ENCODE peak calls at places on chromosome 21, in ten cellular contexts. Q, R, T, J, I, U, H, A, F and M are unnamed samples.

GRCh38 chr21:40765771-40766170 is 81.2 kb downstream of the DSCAM start:
- DNase-seq in Q (no peak), R (no peak), T (no peak), J (no peak), I (no peak), U (no peak), H (no peak), A (no peak), F (no peak), M (no peak)

GRCh38 chr21:15140321-15141019 is 75.7 kb upstream of the NRIP1 start:
- DNase-seq in Q (peak; percentile 82), R (no peak), T (no peak), J (no peak), I (no peak), U (peak; percentile 89), H (peak; percentile 3), A (no peak), F (no peak), M (peak; percentile 41)

GRCh38 chr21:31650930-31651329 is 8.6 kb upstream of the SOD1 start:
- DNase-seq in Q (no peak), R (no peak), T (no peak), J (no peak), I (no peak), U (no peak), H (no peak), A (no peak), F (no peak), M (no peak)

GRCh38 chr21:41086551-41086950 is 81.4 kb upstream of the BACE2 start:
- DNase-seq in Q (no peak), R (no peak), T (no peak), J (no peak), I (no peak), U (no peak), H (no peak), A (no peak), F (no peak), M (no peak)

GRCh38 chr21:27561116-27561515 is 594.2 kb upstream of the ADAMTS5 start:
- DNase-seq in Q (no peak), R (peak; percentile 19), T (no peak), J (no peak), I (peak; percentile 19), U (peak; percentile 11), H (no peak), A (no peak), F (no peak), M (peak; percentile 71)

GRCh38 chr21:46604975-46605758 is at the start of gene S100B:
- DNase-seq in Q (no peak), R (peak; percentile 71), T (no peak), J (peak; percentile 65), I (no peak), U (no peak), H (no peak), A (no peak), F (peak; percentile 26), M (no peak)

GRCh38 chr21:21973806-21974205 is 975.6 kb downstream of the NCAM2 start:
- DNase-seq in Q (no peak), R (peak; percentile 0), T (no peak), J (no peak), I (no peak), U (no peak), H (no peak), A (no peak), F (no peak), M (no peak)

GRCh38 chr21:20882462-20883415 is 115.5 kb upstream of the NCAM2 start:
- DNase-seq in Q (no peak), R (no peak), T (no peak), J (no peak), I (no peak), U (peak; percentile 21), H (peak; percentile 16), A (no peak), F (peak; percentile 2), M (no peak)

GRCh38 chr21:38311091-38311490 is 54.3 kb downstream of the KCNJ15 start:
- DNase-seq in Q (no peak), R (no peak), T (no peak), J (no peak), I (no peak), U (no peak), H (no peak), A (no peak), F (no peak), M (no peak)

GRCh38 chr21:32096411-32096810 is 182.4 kb downstream of the MIS18A start:
- DNase-seq in Q (no peak), R (no peak), T (no peak), J (no peak), I (no peak), U (no peak), H (peak; percentile 17), A (no peak), F (no peak), M (no peak)

GRCh38 chr21:38853421-38853919 is 47.7 kb downstream of the ETS2 start:
- DNase-seq in Q (no peak), R (peak; percentile 81), T (peak; percentile 98), J (no peak), I (no peak), U (no peak), H (peak; percentile 88), A (no peak), F (peak; percentile 99), M (no peak)

GRCh38 chr21:29805110-29805509 is 134.7 kb downstream of the GRIK1 start:
- DNase-seq in Q (no peak), R (no peak), T (no peak), J (no peak), I (no peak), U (no peak), H (no peak), A (no peak), F (no peak), M (no peak)

GRCh38 chr21:17089121-17089520 is 423.7 kb upstream of the CXADR start:
- DNase-seq in Q (no peak), R (no peak), T (no peak), J (no peak), I (no peak), U (no peak), H (peak; percentile 4), A (no peak), F (no peak), M (no peak)

GRCh38 chr21:41124626-41125240 is 43.2 kb upstream of the BACE2 start:
- DNase-seq in Q (no peak), R (peak; percentile 54), T (peak; percentile 30), J (no peak), I (no peak), U (no peak), H (no peak), A (no peak), F (no peak), M (no peak)

GRCh38 chr21:25350056-25350455 is 257.2 kb downstream of the MRPL39 start:
- DNase-seq in Q (no peak), R (peak; percentile 15), T (no peak), J (no peak), I (no peak), U (no peak), H (peak; percentile 45), A (no peak), F (peak; percentile 32), M (no peak)

GRCh38 chr21:14057313-14057712 is 153.4 kb downstream of the LIPI start:
- DNase-seq in Q (peak; percentile 61), R (no peak), T (no peak), J (peak; percentile 53), I (no peak), U (no peak), H (no peak), A (no peak), F (no peak), M (no peak)

GRCh38 chr21:37970548-37970947 is 54.3 kb upstream of the KCNJ6 start:
- DNase-seq in Q (no peak), R (no peak), T (no peak), J (no peak), I (no peak), U (no peak), H (no peak), A (no peak), F (no peak), M (no peak)

GRCh38 chr21:39125752-39126485 is 57.3 kb downstream of the PSMG1 start:
- DNase-seq in Q (no peak), R (no peak), T (peak; percentile 62), J (peak; percentile 33), I (no peak), U (peak; percentile 51), H (peak; percentile 68), A (no peak), F (peak; percentile 67), M (no peak)

GRCh38 chr21:38916214-38916964 is 110.7 kb downstream of the ETS2 start:
- DNase-seq in Q (no peak), R (no peak), T (no peak), J (no peak), I (no peak), U (peak; percentile 2), H (no peak), A (no peak), F (no peak), M (no peak)

GRCh38 chr21:37365657-37366487 is 701 bp upstream of the DYRK1A start:
- DNase-seq in Q (peak; percentile 87), R (peak; percentile 78), T (peak; percentile 73), J (peak; percentile 95), I (peak; percentile 76), U (peak; percentile 76), H (peak; percentile 70), A (peak; percentile 69), F (peak; percentile 62), M (peak; percentile 84)

GRCh38 chr21:28856588-28857250 is 136.0 kb downstream of the LTN1 start:
- DNase-seq in Q (no peak), R (no peak), T (no peak), J (no peak), I (no peak), U (no peak), H (no peak), A (peak; percentile 20), F (no peak), M (no peak)

GRCh38 chr21:43919283-43919682 is 54.3 kb downstream of the AGPAT3 start:
- DNase-seq in Q (no peak), R (no peak), T (no peak), J (no peak), I (no peak), U (no peak), H (no peak), A (no peak), F (no peak), M (no peak)
- H3K4me1 ChIP-seq in Q (no peaks in the 10 kb centered on the region), R (peaks cover 12% of the 10 kb centered on the region), T (peaks cover 5% of the 10 kb centered on the region), J (peaks cover 6% of the 10 kb centered on the region), I (peaks cover 90% of the 10 kb centered on the region), U (peaks cover 44% of the 10 kb centered on the region), H (no peaks in the 10 kb centered on the region), A (no peaks in the 10 kb centered on the region), F (no peaks in the 10 kb centered on the region), M (peaks cover 37% of the 10 kb centered on the region)

GRCh38 chr21:42130447-42130846 is 59.3 kb downstream of the UMODL1 start:
- DNase-seq in Q (no peak), R (peak; percentile 18), T (no peak), J (no peak), I (no peak), U (no peak), H (no peak), A (no peak), F (no peak), M (no peak)
- H3K27me3 ChIP-seq in Q (no peaks in the 10 kb centered on the region), R (peaks cover 14% of the 10 kb centered on the region), T (no peaks in the 10 kb centered on the region), J (no peaks in the 10 kb centered on the region), I (peaks cover 39% of the 10 kb centered on the region), U (peaks cover 11% of the 10 kb centered on the region), H (peaks cover 3% of the 10 kb centered on the region), A (no peaks in the 10 kb centered on the region), F (peaks cover 13% of the 10 kb centered on the region), M (no peaks in the 10 kb centered on the region)

GRCh38 chr21:33308586-33309490 is 15.9 kb upstream of the IFNAR1 start:
- DNase-seq in Q (no peak), R (no peak), T (no peak), J (no peak), I (no peak), U (peak; percentile 71), H (no peak), A (no peak), F (peak; percentile 21), M (no peak)
- H3K4me1 ChIP-seq in Q (no peaks in the 10 kb centered on the region), R (no peaks in the 10 kb centered on the region), T (no peaks in the 10 kb centered on the region), J (peaks cover 4% of the 10 kb centered on the region), I (no peaks in the 10 kb centered on the region), U (no peaks in the 10 kb centered on the region), H (no peaks in the 10 kb centered on the region), A (no peaks in the 10 kb centered on the region), F (no peaks in the 10 kb centered on the region), M (no peaks in the 10 kb centered on the region)

GRCh38 chr21:44571844-44572782 is 1.4 kb upstream of the KRTAP10-4 start:
- DNase-seq in Q (no peak), R (no peak), T (no peak), J (peak; percentile 75), I (no peak), U (no peak), H (no peak), A (no peak), F (no peak), M (peak; percentile 43)
- H3K27me3 ChIP-seq in Q (no peaks in the 10 kb centered on the region), R (peaks cover 14% of the 10 kb centered on the region), T (peaks cover 2% of the 10 kb centered on the region), J (no peaks in the 10 kb centered on the region), I (peaks cover 30% of the 10 kb centered on the region), U (peaks cover 4% of the 10 kb centered on the region), H (no peaks in the 10 kb centered on the region), A (no peaks in the 10 kb centered on the region), F (no peaks in the 10 kb centered on the region), M (peaks cover 5% of the 10 kb centered on the region)